ENCODE peak calls at places on chromosomes 3 and 15, in five cellular contexts. B, R, O, F and Q are unnamed samples.
A peak's percentile ranks its signal among the peaks of the same experiment; 100 is the strongest.

GRCh38 chr3:128727996-128728395 is 2.0 kb downstream of the RAB7A start:
- DNase-seq in B (no peak), R (no peak), O (no peak), F (peak; percentile 30), Q (no peak)

GRCh38 chr3:133269393-133269792 is 130.5 kb upstream of the BFSP2 start:
- DNase-seq in B (no peak), R (no peak), O (peak; percentile 49), F (no peak), Q (no peak)

GRCh38 chr15:96796841-96797240 is 466.3 kb downstream of the NR2F2 start:
- DNase-seq in B (no peak), R (no peak), O (no peak), F (no peak), Q (no peak)

GRCh38 chr3:137263982-137264777 is 306.4 kb downstream of the IL20RB start:
- DNase-seq in B (no peak), R (no peak), O (peak; percentile 97), F (no peak), Q (no peak)

GRCh38 chr15:63221346-63221745 is 31.9 kb downstream of the RAB8B start:
- DNase-seq in B (no peak), R (no peak), O (no peak), F (no peak), Q (no peak)

GRCh38 chr3:189842681-189843602 is 211.8 kb downstream of the TP63 start:
- DNase-seq in B (no peak), R (no peak), O (no peak), F (no peak), Q (no peak)

GRCh38 chr3:72633534-72633933 is 214.7 kb downstream of the SHQ1 start:
- DNase-seq in B (no peak), R (no peak), O (no peak), F (no peak), Q (no peak)

GRCh38 chr3:183586477-183586876 is 31.0 kb upstream of the KLHL6 start:
- DNase-seq in B (no peak), R (no peak), O (no peak), F (no peak), Q (no peak)

GRCh38 chr3:37556789-37557301 is 304.8 kb upstream of the CTDSPL start:
- DNase-seq in B (no peak), R (no peak), O (no peak), F (no peak), Q (no peak)

GRCh38 chr15:69628256-69629093 is 175.9 kb downstream of the RPLP1 start:
- DNase-seq in B (no peak), R (no peak), O (no peak), F (no peak), Q (peak; percentile 59)

GRCh38 chr3:193556841-193557240 is 2.1 kb upstream of the ATP13A4 start:
- DNase-seq in B (no peak), R (no peak), O (no peak), F (no peak), Q (no peak)

GRCh38 chr3:141876381-141876890 is at the start of gene ATP1B3:
- DNase-seq in B (peak; percentile 85), R (peak; percentile 91), O (peak; percentile 17), F (peak; percentile 91), Q (peak; percentile 96)

GRCh38 chr15:42707873-42708544 is 28.9 kb downstream of the CDAN1 start:
- DNase-seq in B (no peak), R (no peak), O (no peak), F (no peak), Q (no peak)

GRCh38 chr3:187519428-187519890 is 150.7 kb downstream of the SST start:
- DNase-seq in B (no peak), R (no peak), O (no peak), F (peak; percentile 60), Q (no peak)

GRCh38 chr3:114649331-114649730 is 355.5 kb downstream of the TIGIT start:
- DNase-seq in B (peak; percentile 69), R (no peak), O (no peak), F (peak; percentile 26), Q (no peak)

GRCh38 chr3:140931801-140932200 is 9.8 kb upstream of the SLC25A36 start:
- DNase-seq in B (peak; percentile 30), R (no peak), O (no peak), F (no peak), Q (no peak)

GRCh38 chr3:62597481-62597880 is 224.1 kb upstream of the FEZF2 start:
- DNase-seq in B (peak; percentile 40), R (no peak), O (no peak), F (no peak), Q (no peak)

GRCh38 chr3:99794485-99794884 is 23.2 kb upstream of the CMSS1 start:
- DNase-seq in B (no peak), R (no peak), O (no peak), F (no peak), Q (no peak)

GRCh38 chr3:72175305-72175858 is 390.4 kb upstream of the PROK2 start:
- DNase-seq in B (no peak), R (no peak), O (no peak), F (no peak), Q (no peak)